ENCODE peak calls at places on chromosomes 13 and 19, in six cellular contexts. One of them, this sample, is unnamed.

GRCh38 chr19:5591476-5591875 is 23.7 kb upstream of the TINCR start:
- DNase-seq in GM12878: no peak
- DNase-seq in naive thymus-derived CD4-positive, alpha-beta T cell: no peak
- DNase-seq in coronary artery: no peak
- DNase-seq in H1: no peak
- DNase-seq in fibroblast of lung: no peak
- DNase-seq in this sample: no peak

GRCh38 chr13:98992355-98992754 is 14.5 kb upstream of the DOCK9 start:
- DNase-seq in GM12878: no peak
- DNase-seq in naive thymus-derived CD4-positive, alpha-beta T cell: no peak
- DNase-seq in coronary artery: no peak
- DNase-seq in H1: no peak
- DNase-seq in fibroblast of lung: no peak
- DNase-seq in this sample: no peak

GRCh38 chr13:64164435-64164834 is 2748.8 kb upstream of the PCDH20 start:
- DNase-seq in GM12878: no peak
- DNase-seq in naive thymus-derived CD4-positive, alpha-beta T cell: no peak
- DNase-seq in coronary artery: no peak
- DNase-seq in H1: no peak
- DNase-seq in fibroblast of lung: no peak
- DNase-seq in this sample: no peak

GRCh38 chr19:17473041-17473440 is 2.7 kb downstream of the SLC27A1 start:
- DNase-seq in GM12878: no peak
- DNase-seq in naive thymus-derived CD4-positive, alpha-beta T cell: no peak
- DNase-seq in coronary artery: no peak
- DNase-seq in H1: no peak
- DNase-seq in fibroblast of lung: peak
- DNase-seq in this sample: no peak

GRCh38 chr13:74883834-74884233 is 598.1 kb downstream of the TBC1D4 start:
- DNase-seq in GM12878: no peak
- DNase-seq in naive thymus-derived CD4-positive, alpha-beta T cell: no peak
- DNase-seq in coronary artery: no peak
- DNase-seq in H1: no peak
- DNase-seq in fibroblast of lung: no peak
- DNase-seq in this sample: no peak

GRCh38 chr19:45306040-45306439 is 16.6 kb downstream of the CKM start:
- DNase-seq in GM12878: no peak
- DNase-seq in naive thymus-derived CD4-positive, alpha-beta T cell: no peak
- DNase-seq in coronary artery: no peak
- DNase-seq in H1: no peak
- DNase-seq in fibroblast of lung: peak
- DNase-seq in this sample: no peak

GRCh38 chr13:73754727-73755292 is 379.4 kb downstream of the KLF12 start:
- DNase-seq in GM12878: no peak
- DNase-seq in naive thymus-derived CD4-positive, alpha-beta T cell: peak
- DNase-seq in coronary artery: no peak
- DNase-seq in H1: no peak
- DNase-seq in fibroblast of lung: peak
- DNase-seq in this sample: no peak

GRCh38 chr13:114148521-114148855 is 16.1 kb upstream of the RASA3 start:
- DNase-seq in GM12878: peak
- DNase-seq in naive thymus-derived CD4-positive, alpha-beta T cell: peak
- DNase-seq in coronary artery: peak
- DNase-seq in H1: no peak
- DNase-seq in fibroblast of lung: no peak
- DNase-seq in this sample: peak

GRCh38 chr19:31334849-31335624 is 14.2 kb downstream of the TSHZ3 start:
- DNase-seq in GM12878: no peak
- DNase-seq in naive thymus-derived CD4-positive, alpha-beta T cell: no peak
- DNase-seq in coronary artery: no peak
- DNase-seq in H1: no peak
- DNase-seq in fibroblast of lung: peak
- DNase-seq in this sample: no peak

GRCh38 chr19:40623403-40624239 is 22.5 kb downstream of the LTBP4 start:
- DNase-seq in GM12878: no peak
- DNase-seq in naive thymus-derived CD4-positive, alpha-beta T cell: no peak
- DNase-seq in coronary artery: no peak
- DNase-seq in H1: no peak
- DNase-seq in fibroblast of lung: peak
- DNase-seq in this sample: no peak

DNA sequence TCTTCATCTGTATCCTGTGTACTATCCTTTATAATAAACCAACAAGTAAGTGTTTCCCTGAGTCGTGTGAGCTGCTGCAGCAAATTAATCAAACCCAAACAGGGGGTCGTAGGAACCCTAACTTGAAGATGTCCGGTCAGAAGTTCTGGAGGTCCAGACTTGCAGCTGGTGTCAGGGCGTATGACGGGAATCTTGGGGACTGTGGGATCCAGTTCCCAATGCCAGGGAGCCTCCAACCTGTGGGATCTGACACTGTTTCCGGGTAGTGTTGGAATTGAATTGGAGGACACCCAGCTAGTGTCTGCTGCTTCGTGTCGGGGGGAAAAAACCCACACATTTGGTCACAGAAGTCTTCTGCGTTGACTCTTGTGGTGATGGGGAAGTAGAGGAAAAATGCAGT is 52.1 kb upstream of the AMER2 start:
- DNase-seq in GM12878: no peak
- DNase-seq in naive thymus-derived CD4-positive, alpha-beta T cell: no peak
- DNase-seq in coronary artery: peak
- DNase-seq in H1: no peak
- DNase-seq in fibroblast of lung: no peak
- DNase-seq in this sample: no peak
- H3K4me3 ChIP-seq in GM12878: no peak
- H3K4me3 ChIP-seq in naive thymus-derived CD4-positive, alpha-beta T cell: no peak
- H3K4me3 ChIP-seq in coronary artery: no peak
- H3K4me3 ChIP-seq in H1: no peak
- H3K4me3 ChIP-seq in fibroblast of lung: no peak
- H3K4me3 ChIP-seq in this sample: no peak

GRCh38 chr13:42803563-42804212 is 22.3 kb downstream of the FAM216B start:
- DNase-seq in GM12878: no peak
- DNase-seq in naive thymus-derived CD4-positive, alpha-beta T cell: no peak
- DNase-seq in coronary artery: no peak
- DNase-seq in H1: no peak
- DNase-seq in fibroblast of lung: no peak
- DNase-seq in this sample: no peak
- H3K27ac ChIP-seq in GM12878: no peak
- H3K27ac ChIP-seq in naive thymus-derived CD4-positive, alpha-beta T cell: no peak
- H3K27ac ChIP-seq in coronary artery: no peak
- H3K27ac ChIP-seq in H1: no peak
- H3K27ac ChIP-seq in fibroblast of lung: no peak
- H3K27ac ChIP-seq in this sample: no peak

DNA sequence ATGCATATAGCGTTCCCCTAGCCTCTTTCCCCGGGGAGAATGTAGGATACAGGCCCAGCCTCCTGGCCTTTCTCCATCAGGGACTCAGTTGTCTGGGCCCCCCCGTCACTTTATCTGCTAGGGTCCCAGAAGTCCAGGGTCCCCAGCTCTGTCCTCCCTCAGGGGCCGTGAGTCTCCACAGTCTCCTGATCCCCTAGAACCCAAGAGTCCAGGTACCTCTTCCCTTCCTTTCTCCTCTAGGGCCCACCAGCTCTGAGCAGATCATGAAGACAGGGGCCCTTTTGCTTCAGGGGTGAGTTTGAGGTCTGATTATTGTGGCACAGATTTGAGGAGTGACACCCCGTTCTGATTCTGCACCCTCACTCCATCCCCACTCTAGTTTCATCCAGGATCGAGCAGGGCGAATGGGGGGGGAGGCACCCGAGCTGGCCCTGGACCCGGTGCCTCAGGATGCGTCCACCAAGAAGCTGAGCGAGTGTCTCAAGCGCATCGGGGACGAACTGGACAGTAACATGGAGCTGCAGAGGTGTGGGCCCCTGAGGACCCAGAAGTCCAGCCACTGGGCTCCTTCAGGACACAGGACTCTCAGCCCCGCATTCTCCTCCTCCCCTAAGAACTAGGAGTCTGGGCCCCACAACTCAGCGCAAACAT is 758 bp downstream of the BAX start:
- DNase-seq in GM12878: no peak
- DNase-seq in naive thymus-derived CD4-positive, alpha-beta T cell: no peak
- DNase-seq in coronary artery: no peak
- DNase-seq in H1: no peak
- DNase-seq in fibroblast of lung: no peak
- DNase-seq in this sample: no peak
- H3K4me3 ChIP-seq in GM12878: peak
- H3K4me3 ChIP-seq in naive thymus-derived CD4-positive, alpha-beta T cell: peak
- H3K4me3 ChIP-seq in coronary artery: peak
- H3K4me3 ChIP-seq in H1: peak
- H3K4me3 ChIP-seq in fibroblast of lung: peak
- H3K4me3 ChIP-seq in this sample: peak

DNA sequence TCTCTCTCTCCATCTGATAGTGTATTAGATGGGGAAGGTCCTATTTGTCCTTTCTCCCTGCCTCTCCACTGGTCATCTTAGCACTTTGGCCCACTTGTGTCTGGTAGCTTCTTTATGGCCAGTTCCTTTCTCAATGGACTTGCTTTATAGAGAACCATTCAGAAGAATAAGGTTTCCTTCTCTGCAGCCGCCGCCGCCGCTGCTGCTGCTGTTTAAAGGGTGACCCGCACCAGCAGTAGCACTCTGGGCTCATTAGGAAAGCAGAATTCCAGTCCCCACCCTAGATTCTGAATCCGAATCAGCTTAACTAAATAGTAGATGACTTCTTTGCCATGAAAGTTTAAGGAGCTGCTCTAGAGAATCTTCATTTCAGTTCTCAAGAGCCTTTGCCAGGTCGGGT is 490.2 kb downstream of the FOXO1 start:
- DNase-seq in GM12878: no peak
- DNase-seq in naive thymus-derived CD4-positive, alpha-beta T cell: no peak
- DNase-seq in coronary artery: no peak
- DNase-seq in H1: no peak
- DNase-seq in fibroblast of lung: no peak
- DNase-seq in this sample: no peak
- H3K27ac ChIP-seq in GM12878: no peak
- H3K27ac ChIP-seq in naive thymus-derived CD4-positive, alpha-beta T cell: no peak
- H3K27ac ChIP-seq in coronary artery: no peak
- H3K27ac ChIP-seq in H1: no peak
- H3K27ac ChIP-seq in fibroblast of lung: no peak
- H3K27ac ChIP-seq in this sample: no peak

GRCh38 chr13:26370495-26370990 is 116.6 kb downstream of the CDK8 start:
- DNase-seq in GM12878: no peak
- DNase-seq in naive thymus-derived CD4-positive, alpha-beta T cell: no peak
- DNase-seq in coronary artery: no peak
- DNase-seq in H1: no peak
- DNase-seq in fibroblast of lung: no peak
- DNase-seq in this sample: no peak
- H3K4me3 ChIP-seq in GM12878: no peak
- H3K4me3 ChIP-seq in naive thymus-derived CD4-positive, alpha-beta T cell: no peak
- H3K4me3 ChIP-seq in coronary artery: no peak
- H3K4me3 ChIP-seq in H1: no peak
- H3K4me3 ChIP-seq in fibroblast of lung: no peak
- H3K4me3 ChIP-seq in this sample: no peak

This sample was measured in CD8-positive, alpha-beta T cell.